ENCODE peak calls at places on chromosome 11, in ten cellular contexts. C is body of pancreas; A is substantia nigra; L is AG08395; G is CD4-positive, CD25-positive, alpha-beta regulatory T cell; I is PC-3; H is NCI-H510A treated with DMSO at 0.1 percent for 48 hours; W is SHP77; J is amniotic stem cell; M is left ventricle myocardium inferior. R is an unnamed sample.

GRCh38 chr11:31582697-31583096 is 73.1 kb downstream of the ELP4 start:
- DNase-seq in C (no peak), A (no peak), L (no peak), G (no peak), I (no peak), H (no peak), W (no peak), J (no peak), M (no peak), R (no peak)

GRCh38 chr11:70662691-70663098 is 264.4 kb downstream of the CTTN start:
- DNase-seq in C (no peak), A (no peak), L (no peak), G (no peak), I (no peak), H (no peak), W (no peak), J (no peak), M (no peak), R (no peak)

GRCh38 chr11:12212821-12213185 is 102.4 kb downstream of the MICAL2 start:
- DNase-seq in C (no peak), A (no peak), L (no peak), G (no peak), I (no peak), H (no peak), W (no peak), J (no peak), M (no peak), R (no peak)

GRCh38 chr11:121904148-121904547 is 211.9 kb downstream of the BLID start:
- DNase-seq in C (no peak), A (no peak), L (no peak), G (no peak), I (no peak), H (no peak), W (no peak), J (no peak), M (no peak), R (peak)

GRCh38 chr11:48228761-48229160 is 12.2 kb downstream of the OR4B1 start:
- DNase-seq in C (no peak), A (no peak), L (no peak), G (no peak), I (no peak), H (no peak), W (no peak), J (no peak), M (no peak), R (no peak)

GRCh38 chr11:96001037-96001436 is 77.1 kb upstream of the MTMR2 start:
- DNase-seq in C (peak), A (peak), L (peak), G (no peak), I (no peak), H (no peak), W (no peak), J (no peak), M (peak), R (peak)

GRCh38 chr11:81707881-81708280 is 1025.8 kb downstream of the FAM181B start:
- DNase-seq in C (no peak), A (no peak), L (no peak), G (no peak), I (no peak), H (no peak), W (no peak), J (no peak), M (no peak), R (no peak)

GRCh38 chr11:134609361-134610115 is 197.5 kb upstream of the B3GAT1 start:
- DNase-seq in C (no peak), A (no peak), L (no peak), G (no peak), I (no peak), H (no peak), W (no peak), J (no peak), M (no peak), R (no peak)

GRCh38 chr11:116962108-116962507 is 124.7 kb upstream of the APOA1 start:
- DNase-seq in C (no peak), A (no peak), L (no peak), G (no peak), I (no peak), H (no peak), W (no peak), J (no peak), M (no peak), R (no peak)

GRCh38 chr11:27040302-27041115 is at the start of gene BBOX1:
- DNase-seq in C (peak), A (peak), L (no peak), G (no peak), I (no peak), H (peak), W (no peak), J (no peak), M (no peak), R (peak)

GRCh38 chr11:26762089-26762488 is 40.2 kb upstream of the SLC5A12 start:
- DNase-seq in C (no peak), A (no peak), L (no peak), G (no peak), I (no peak), H (no peak), W (no peak), J (no peak), M (no peak), R (no peak)

GRCh38 chr11:11334607-11335006 is 18.4 kb downstream of the CSNK2A3 start:
- DNase-seq in C (no peak), A (no peak), L (no peak), G (no peak), I (no peak), H (no peak), W (no peak), J (no peak), M (no peak), R (no peak)

GRCh38 chr11:121464352-121464946 is 11.7 kb upstream of the SORL1-AS1 start:
- DNase-seq in C (peak), A (peak), L (peak), G (peak), I (peak), H (no peak), W (peak), J (peak), M (peak), R (peak)

R was measured in aorta.